ENCODE peak calls at places on chromosomes 16 and 17, in eight cellular contexts. A is heart right ventricle; T is heart left ventricle; G is A549; P is cardiac muscle cell; N is gastrocnemius medialis; M is right atrium auricular region; F is CD8-positive, alpha-beta T cell. Q is an unnamed sample.
A peak's percentile ranks its signal among the peaks of the same experiment; 100 is the strongest.

GRCh38 chr17:44010966-44011647 is 3.7 kb downstream of the TMEM101 start:
- DNase-seq in A (no peak), T (no peak), G (no peak), P (no peak), N (no peak), M (no peak), F (no peak), Q (no peak)

GRCh38 chr17:49968380-49969133 is 433 bp upstream of the DLX4 start:
- DNase-seq in A (peak; percentile 64), T (peak; percentile 46), G (peak; percentile 86), P (peak; percentile 79), N (no peak), M (peak; percentile 61), F (peak; percentile 83), Q (no peak)

GRCh38 chr16:24045641-24046040 is 209.9 kb downstream of the PRKCB start:
- DNase-seq in A (no peak), T (no peak), G (peak; percentile 22), P (no peak), N (no peak), M (no peak), F (no peak), Q (no peak)

GRCh38 chr16:15950167-15950854 is 895 bp downstream of the ABCC1 start:
- DNase-seq in A (no peak), T (no peak), G (no peak), P (peak; percentile 66), N (peak; percentile 39), M (no peak), F (peak; percentile 57), Q (no peak)

GRCh38 chr16:72995151-72995881 is 52.6 kb downstream of the ZFHX3 start:
- DNase-seq in A (no peak), T (no peak), G (peak; percentile 50), P (no peak), N (no peak), M (no peak), F (no peak), Q (peak; percentile 59)

GRCh38 chr17:31580331-31581021 is 189.0 kb downstream of the RAB11FIP4 start:
- DNase-seq in A (no peak), T (no peak), G (no peak), P (peak; percentile 79), N (no peak), M (peak; percentile 75), F (no peak), Q (peak; percentile 65)

GRCh38 chr17:62919388-62919787 is 46.6 kb upstream of the TANC2 start:
- DNase-seq in A (no peak), T (no peak), G (peak; percentile 23), P (no peak), N (no peak), M (no peak), F (no peak), Q (no peak)

GRCh38 chr17:76540381-76541300 is 797 bp downstream of the PRCD start:
- DNase-seq in A (peak; percentile 90), T (peak; percentile 95), G (peak; percentile 94), P (peak; percentile 97), N (peak; percentile 94), M (peak; percentile 98), F (no peak), Q (peak; percentile 95)

GRCh38 chr16:54362801-54363200 is 76.2 kb upstream of the IRX3 start:
- DNase-seq in A (no peak), T (no peak), G (no peak), P (no peak), N (no peak), M (no peak), F (no peak), Q (no peak)

GRCh38 chr17:79803997-79804855 is 7.3 kb upstream of the CBX8 start:
- DNase-seq in A (no peak), T (no peak), G (no peak), P (no peak), N (no peak), M (no peak), F (no peak), Q (no peak)

DNA sequence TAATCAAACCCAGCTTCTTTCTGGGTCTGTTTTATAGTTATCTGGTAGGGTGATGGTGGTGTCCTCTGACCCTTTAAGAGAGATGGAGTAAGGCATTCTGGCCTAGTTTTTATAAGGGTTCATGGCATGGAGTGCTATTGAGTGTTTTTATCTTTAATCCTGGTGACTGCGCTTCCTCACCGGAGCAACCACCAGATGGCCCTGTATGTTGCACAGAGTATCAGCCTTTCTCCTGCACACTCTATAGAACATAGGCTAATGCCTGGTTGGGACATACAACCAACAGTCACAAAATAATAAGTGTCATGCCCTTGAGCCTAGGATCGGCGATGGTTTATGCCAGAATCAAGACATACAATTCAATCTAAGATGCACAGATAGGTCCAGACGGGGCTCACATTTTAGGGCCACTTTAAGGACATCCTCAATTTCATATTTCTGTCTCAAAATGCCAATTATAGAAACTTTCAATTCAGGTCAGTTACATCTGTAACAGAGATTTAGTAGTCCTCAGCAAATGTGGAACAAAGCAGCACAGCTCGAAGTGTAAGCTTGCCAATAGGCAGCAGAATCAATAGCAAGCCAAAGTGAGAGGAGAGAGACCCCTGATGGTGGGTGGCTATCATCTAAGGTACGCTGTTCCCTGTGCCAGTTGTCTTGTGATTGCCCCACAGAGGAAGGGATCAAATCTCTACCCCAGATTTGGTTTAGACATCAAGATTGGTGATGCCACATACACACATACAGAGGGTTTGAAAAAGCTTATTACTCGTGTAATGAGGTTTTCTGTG is 37.2 kb upstream of the HOXB9 start:
- DNase-seq in A (no peak), T (no peak), G (no peak), P (no peak), N (no peak), M (no peak), F (no peak), Q (no peak)
- TF ChIP-seq CTCF in A (no peak), T (no peak), G (no peak), P (peak; percentile 17), N (no peak), M (no peak), F (no peak), Q (no peak)

GRCh38 chr17:78278139-78278741 is 46.8 kb downstream of the TMEM235 start:
- DNase-seq in A (no peak), T (no peak), G (no peak), P (no peak), N (peak; percentile 77), M (no peak), F (no peak), Q (no peak)
- H3K4me1 ChIP-seq in A (peaks cover 4% of the 10 kb centered on the region), T (no peaks in the 10 kb centered on the region), G (peaks cover 4% of the 10 kb centered on the region), P (peaks cover 11% of the 10 kb centered on the region), N (peaks cover 9% of the 10 kb centered on the region), M (no peaks in the 10 kb centered on the region), F (peaks cover 6% of the 10 kb centered on the region), Q (no peaks in the 10 kb centered on the region)

DNA sequence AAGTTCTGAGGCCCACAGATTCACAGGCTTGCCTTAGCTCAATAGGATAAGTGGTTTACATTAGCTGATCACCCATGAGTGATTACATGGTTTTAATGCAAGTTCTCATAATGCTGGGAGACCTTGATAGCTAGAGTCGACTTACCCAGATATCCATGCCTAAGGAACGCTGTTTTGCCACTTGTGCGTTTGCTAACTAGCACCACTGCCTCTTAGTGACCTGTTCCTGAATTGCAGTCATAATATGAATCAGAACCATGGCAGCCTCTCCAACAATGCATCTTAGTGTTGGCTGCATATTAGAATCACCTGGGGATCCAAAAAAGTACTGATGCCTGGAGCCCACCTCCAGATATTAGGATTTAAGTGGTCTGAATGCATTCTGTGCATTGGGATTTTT is 251.1 kb upstream of the CDH5 start:
- DNase-seq in A (no peak), T (no peak), G (peak; percentile 18), P (no peak), N (no peak), M (no peak), F (no peak), Q (no peak)
- TF ChIP-seq CTCF in A (no peak), T (no peak), G (no peak), P (no peak), N (no peak), M (no peak), F (no peak), Q (no peak)

GRCh38 chr16:2472885-2473284 is 1.8 kb downstream of the NTN3 start:
- DNase-seq in A (no peak), T (no peak), G (no peak), P (no peak), N (no peak), M (no peak), F (no peak), Q (no peak)

GRCh38 chr16:2472488-2472864 is 1.4 kb downstream of the NTN3 start:
- DNase-seq in A (no peak), T (no peak), G (no peak), P (no peak), N (no peak), M (no peak), F (no peak), Q (no peak)

GRCh38 chr16:2470603-2471015 is 488 bp upstream of the NTN3 start:
- DNase-seq in A (no peak), T (no peak), G (peak; percentile 41), P (no peak), N (no peak), M (no peak), F (no peak), Q (no peak)

GRCh38 chr16:2471016-2471652 is at the start of gene NTN3:
- DNase-seq in A (no peak), T (no peak), G (no peak), P (no peak), N (no peak), M (no peak), F (no peak), Q (no peak)

GRCh38 chr16:2471653-2472487 is 773 bp downstream of the NTN3 start:
- DNase-seq in A (no peak), T (no peak), G (no peak), P (no peak), N (no peak), M (no peak), F (no peak), Q (no peak)
- H3K4me1 ChIP-seq in A (peaks cover 64% of the 10 kb centered on the region), T (peaks cover 64% of the 10 kb centered on the region), G (peaks cover 45% of the 10 kb centered on the region), P (peaks cover 41% of the 10 kb centered on the region), N (peaks cover 41% of the 10 kb centered on the region), M (peaks cover 81% of the 10 kb centered on the region), F (peaks cover 38% of the 10 kb centered on the region), Q (peaks cover 24% of the 10 kb centered on the region)

DNA sequence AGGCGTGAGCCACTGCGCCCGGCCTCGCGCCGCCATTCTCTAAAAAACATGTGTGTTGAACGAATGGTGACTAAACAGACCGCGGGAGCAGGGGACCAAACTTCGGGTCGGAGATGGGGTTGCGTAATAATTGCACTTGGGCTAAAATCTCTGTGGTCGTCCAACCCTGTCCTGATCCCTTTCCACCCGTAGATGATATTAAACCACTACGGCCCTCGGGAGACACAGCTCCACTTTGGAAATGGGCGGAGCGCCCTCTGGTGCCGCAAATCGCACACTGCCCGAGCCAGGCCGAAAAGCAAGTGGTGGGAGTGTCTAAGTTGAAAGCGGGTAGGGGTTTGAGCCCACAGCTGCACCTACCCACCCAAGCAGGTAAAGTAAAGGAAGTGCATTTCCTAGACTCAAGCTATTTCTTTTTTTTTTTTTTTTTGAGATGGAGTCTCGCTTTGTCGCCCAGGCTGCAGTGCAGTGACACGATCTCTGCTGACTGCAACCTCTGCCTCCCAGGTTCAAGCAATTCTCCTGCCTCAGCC is 17.0 kb downstream of the CAVIN1 start:
- DNase-seq in A (peak; percentile 90), T (peak; percentile 83), G (peak; percentile 82), P (peak; percentile 86), N (peak; percentile 65), M (peak; percentile 93), F (peak; percentile 90), Q (no peak)
- TF ChIP-seq CTCF in A (peak; percentile 90), T (peak; percentile 82), G (peak; percentile 97), P (peak; percentile 83), N (peak; percentile 93), M (peak; percentile 83), F (peak; percentile 91), Q (peak; percentile 90)

GRCh38 chr17:81289627-81290026 is 5.5 kb downstream of the SLC38A10 start:
- DNase-seq in A (no peak), T (no peak), G (no peak), P (no peak), N (no peak), M (no peak), F (no peak), Q (no peak)
- H3K4me1 ChIP-seq in A (peaks cover 70% of the 10 kb centered on the region), T (peaks cover 62% of the 10 kb centered on the region), G (peaks cover 13% of the 10 kb centered on the region), P (peaks cover 14% of the 10 kb centered on the region), N (peaks cover 18% of the 10 kb centered on the region), M (peaks cover 60% of the 10 kb centered on the region), F (peaks cover 44% of the 10 kb centered on the region), Q (peaks cover 8% of the 10 kb centered on the region)